ENCODE peak calls at places on chromosomes 16 and 17, in five cellular contexts. A is activated CD4-positive, alpha-beta memory T cell treated with anti-CD3 and anti-CD28 coated beads for 36 hours; B is CD8-positive, alpha-beta T cell; D is activated T-helper 1 cell treated with Interleukin-2 at 50 U/mL for 16 hours; V is activated naive CD4-positive, alpha-beta T cell treated with Interleukin-2 at 50 U/mL for 16 hours. F is an unnamed sample.

GRCh38 chr17:57516290-57517215 is 228.5 kb downstream of the CCDC182 start:
- DNase-seq in D (no peak), V (no peak), B (no peak), A (no peak), F (no peak)

GRCh38 chr16:2710711-2711231 is 9.3 kb downstream of the PRSS27 start:
- DNase-seq in A (no peak), V (no peak), D (no peak), B (no peak), F (no peak)

GRCh38 chr16:57386381-57386951 is 14.2 kb downstream of the CX3CL1 start:
- DNase-seq in D (no peak), V (no peak), B (no peak), A (no peak), F (no peak)

GRCh38 chr17:78903101-78903779 is at the start of gene CEP295NL:
- DNase-seq in B (no peak), V (no peak), D (no peak), A (peak), F (no peak)

GRCh38 chr17:1087381-1088241 is 90.7 kb downstream of the TIMM22 start:
- DNase-seq in A (peak), V (no peak), D (no peak), B (no peak), F (no peak)

GRCh38 chr16:4676826-4677225 is 16.5 kb upstream of the NUDT16L1 start:
- DNase-seq in D (no peak), V (no peak), A (no peak), B (no peak), F (no peak)

GRCh38 chr16:86874141-86874540 is 295.8 kb downstream of the FOXL1 start:
- DNase-seq in D (no peak), V (peak), A (peak), B (peak), F (no peak)

GRCh38 chr17:48456584-48456983 is 26.6 kb upstream of the SKAP1 start:
- DNase-seq in B (no peak), D (no peak), A (peak), V (no peak), F (no peak)

GRCh38 chr17:49616086-49616485 is 40.4 kb downstream of the NXPH3 start:
- DNase-seq in V (no peak), B (no peak), D (no peak), A (no peak), F (no peak)

GRCh38 chr16:58366247-58367031 is 25.8 kb upstream of the GINS3 start:
- DNase-seq in A (no peak), B (no peak), D (no peak), V (no peak), F (no peak)

GRCh38 chr17:35051579-35052239 is 11.8 kb downstream of the RFFL start:
- DNase-seq in B (no peak), D (no peak), V (no peak), A (no peak), F (no peak)

GRCh38 chr17:44557653-44558285 is 485 bp downstream of the FZD2 start:
- DNase-seq in V (peak), D (peak), B (no peak), A (peak), F (no peak)

GRCh38 chr16:71402674-71403073 is 39.2 kb downstream of the TLE7 start:
- DNase-seq in A (no peak), V (no peak), D (no peak), B (no peak), F (no peak)

GRCh38 chr17:77889866-77890760 is 68.4 kb upstream of the TNRC6C start:
- DNase-seq in V (no peak), D (no peak), A (no peak), B (no peak), F (no peak)

GRCh38 chr16:84481051-84481735 is 23.3 kb downstream of the MEAK7 start:
- DNase-seq in D (no peak), V (no peak), A (no peak), B (no peak), F (peak)

GRCh38 chr16:1520461-1520860 is 13.0 kb upstream of the TMEM204 start:
- DNase-seq in A (no peak), V (no peak), B (no peak), D (no peak), F (no peak)

GRCh38 chr17:14304222-14304844 is 3.5 kb downstream of the HS3ST3B1 start:
- DNase-seq in B (no peak), D (no peak), V (no peak), A (no peak), F (peak)

GRCh38 chr17:3411070-3411469 is at the start of gene OR3A3:
- DNase-seq in D (no peak), V (no peak), A (no peak), B (no peak), F (no peak)

GRCh38 chr16:3490911-3491629 is 4.2 kb downstream of the C16orf90 start:
- DNase-seq in D (no peak), V (no peak), B (no peak), A (peak), F (no peak)

GRCh38 chr17:82587234-82588086 is 60.8 kb downstream of the WDR45B start:
- DNase-seq in B (no peak), D (no peak), V (no peak), A (no peak), F (no peak)

GRCh38 chr16:26651884-26652283 is 414.8 kb upstream of the C16orf82 start:
- DNase-seq in A (no peak), V (no peak), B (no peak), D (no peak), F (peak)

GRCh38 chr16:88088161-88088581 is 136.9 kb downstream of the BANP start:
- DNase-seq in V (no peak), A (no peak), B (no peak), D (no peak), F (no peak)

GRCh38 chr17:79836952-79837887 is 2.0 kb downstream of the CBX4 start:
- DNase-seq in A (peak), D (no peak), B (peak), V (peak), F (no peak)

GRCh38 chr17:41734139-41734948 is at the start of gene HAP1:
- DNase-seq in A (peak), V (peak), D (no peak), B (no peak), F (no peak)

GRCh38 chr16:26334218-26335111 is 642.7 kb downstream of the HS3ST4 start:
- DNase-seq in A (no peak), B (no peak), D (no peak), V (no peak), F (no peak)

GRCh38 chr16:51994597-51994996 is 552.3 kb downstream of the TOX3 start:
- DNase-seq in D (no peak), V (no peak), A (no peak), B (no peak), F (no peak)

GRCh38 chr17:42165751-42166150 is 11.0 kb upstream of the RAB5C start:
- DNase-seq in B (no peak), A (no peak), V (no peak), D (no peak), F (no peak)

GRCh38 chr16:55756963-55757362 is 75.9 kb downstream of the CES1 start:
- DNase-seq in B (no peak), V (no peak), A (no peak), D (no peak), F (no peak)

GRCh38 chr17:51154176-51154575 is 817 bp downstream of the NME1 start:
- DNase-seq in A (no peak), D (no peak), V (no peak), B (no peak), F (no peak)

GRCh38 chr16:73058221-73058615 is 10.3 kb upstream of the ZFHX3 start:
- DNase-seq in B (no peak), D (no peak), V (peak), A (peak), F (no peak)

GRCh38 chr17:69223809-69224208 is 4.8 kb downstream of the ABCA10 start:
- DNase-seq in V (no peak), D (no peak), B (no peak), A (no peak), F (no peak)

GRCh38 chr16:12901204-12901596 is 198 bp upstream of the SHISA9 start:
- DNase-seq in V (no peak), D (no peak), B (no peak), A (no peak), F (no peak)

GRCh38 chr16:12262454-12263180 is 286.1 kb downstream of the SNX29 start:
- DNase-seq in D (no peak), A (no peak), V (no peak), B (no peak), F (no peak)

GRCh38 chr17:57289613-57290012 is 33.3 kb downstream of the MSI2 start:
- DNase-seq in B (no peak), V (no peak), D (no peak), A (no peak), F (no peak)

F was measured in osteocyte.